ENCODE peak calls at places on chromosomes 1 and 21, in six cellular contexts. A is ovary, I is cardiac muscle cell, R is substantia nigra, P is stromal cell of bone marrow, F is A172. Y is an unnamed sample.

GRCh38 chr1:224880593-224881307 is 48.7 kb upstream of the DNAH14 start:
- DNase-seq in I (peak; percentile 26), P (no peak), A (no peak), R (no peak), F (peak; percentile 58), Y (no peak)

GRCh38 chr1:76381450-76382108 is 307.0 kb downstream of the ST6GALNAC3 start:
- DNase-seq in R (no peak), I (no peak), F (no peak), P (peak; percentile 9), A (no peak), Y (no peak)

GRCh38 chr21:21051109-21052055 is 53.2 kb downstream of the NCAM2 start:
- DNase-seq in I (no peak), R (no peak), P (no peak), A (no peak), F (no peak), Y (no peak)

GRCh38 chr21:33760641-33761103 is 118.4 kb downstream of the ITSN1 start:
- DNase-seq in R (no peak), F (peak; percentile 65), A (no peak), I (no peak), P (no peak), Y (no peak)

GRCh38 chr1:8211251-8211619 is 106.7 kb upstream of the SLC45A1 start:
- DNase-seq in R (no peak), F (no peak), P (no peak), I (no peak), A (no peak), Y (no peak)

GRCh38 chr1:218742478-218743260 is 397.5 kb downstream of the TGFB2 start:
- DNase-seq in F (no peak), R (no peak), P (no peak), A (no peak), I (no peak), Y (no peak)

GRCh38 chr1:178060789-178061556 is 32.9 kb upstream of the RASAL2 start:
- DNase-seq in F (peak; percentile 77), A (no peak), I (peak; percentile 27), R (no peak), P (peak; percentile 76), Y (no peak)

GRCh38 chr1:42453386-42453785 is 2.4 kb downstream of the ZMYND12 start:
- DNase-seq in F (no peak), R (no peak), P (no peak), A (no peak), I (no peak), Y (no peak)

GRCh38 chr1:41534181-41535076 is 49.9 kb upstream of the EDN2 start:
- DNase-seq in P (no peak), I (no peak), R (no peak), A (no peak), F (no peak), Y (no peak)

Y was measured in activated CD4-positive, alpha-beta memory T cell treated with anti-CD3 and anti-CD28 coated beads, Interleukin-2, amount 10 ng/mL, durations not matched to agents 7 days and 5 days.